ENCODE peak calls at places on chromosomes 16 and 17, in eight cellular contexts. J is cerebellar nuclear complex; B is M059J; S is CD8-positive, alpha-beta memory T cell; M is stimulated activated naive CD8-positive, alpha-beta T cell treated with anti-CD3 and anti-CD28 coated beads, Interleukin-15, Interleukin-2, amounts not matched to agents 100 U/mL and 50 U/mL, for 24 hours; T is activated CD8-positive, alpha-beta T cell treated with anti-CD3 and anti-CD28 coated beads, Interleukin-2, amount 10 ng/mL, durations not matched to agents 7 days and 5 days; P is IMR-90; E is caudate nucleus. X is an unnamed sample.

GRCh38 chr17:73826181-73826871 is 182.1 kb upstream of the SDK2 start:
- DNase-seq in S (no peak), P (no peak), E (no peak), B (no peak), J (no peak), M (no peak), T (no peak), X (no peak)

GRCh38 chr17:65220732-65221131 is 83.6 kb downstream of the RGS9 start:
- DNase-seq in S (no peak), B (peak), M (no peak), J (no peak), P (no peak), E (no peak), T (no peak), X (no peak)

GRCh38 chr17:73194514-73195222 is 1.8 kb downstream of the COG1 start:
- DNase-seq in S (no peak), J (no peak), E (no peak), M (no peak), B (peak), T (no peak), P (peak), X (no peak)

GRCh38 chr16:49455181-49455990 is 81.8 kb downstream of the C16orf78 start:
- DNase-seq in M (no peak), B (no peak), P (no peak), S (no peak), T (no peak), E (no peak), J (no peak), X (no peak)

GRCh38 chr16:22189473-22190168 is 16.5 kb upstream of the EEF2K start:
- DNase-seq in E (peak), S (peak), T (peak), B (peak), M (peak), J (no peak), P (peak), X (no peak)

GRCh38 chr16:88585269-88585668 is 15.1 kb downstream of the ZC3H18 start:
- DNase-seq in E (no peak), T (no peak), B (no peak), P (no peak), J (no peak), S (no peak), M (no peak), X (no peak)

GRCh38 chr17:77128895-77129567 is 11.7 kb upstream of the SEC14L1 start:
- DNase-seq in P (no peak), B (peak), M (no peak), E (no peak), J (no peak), S (no peak), T (no peak), X (no peak)

GRCh38 chr16:65832679-65833078 is 533.8 kb upstream of the CDH5 start:
- DNase-seq in E (no peak), M (no peak), B (no peak), T (no peak), S (no peak), J (no peak), P (no peak), X (no peak)

GRCh38 chr16:22117666-22118065 is 25.3 kb downstream of the VWA3A start:
- DNase-seq in S (no peak), B (peak), M (no peak), T (no peak), J (no peak), E (no peak), P (no peak), X (no peak)

GRCh38 chr17:57599271-57600045 is 145.6 kb downstream of the CCDC182 start:
- DNase-seq in E (no peak), S (no peak), T (peak), M (peak), B (no peak), J (no peak), P (no peak), X (no peak)